ENCODE peak calls at places on chromosomes 6 and 20, in five cellular contexts. K is neural progenitor cell, V is mesenchymal stem cell, F is neuronal stem cell, O is MM.1S. T is an unnamed sample.

GRCh38 chr20:47336013-47336754 is 20.3 kb downstream of the ZMYND8 start:
- DNase-seq in F (no peak), V (peak), K (no peak), O (no peak), T (no peak)

GRCh38 chr20:1871807-1872455 is 23.3 kb upstream of the SIRPA start:
- DNase-seq in V (no peak), F (no peak), O (no peak), K (no peak), T (no peak)

GRCh38 chr6:45075246-45075645 is 252.9 kb upstream of the RUNX2 start:
- DNase-seq in K (no peak), V (peak), O (no peak), F (no peak), T (no peak)

GRCh38 chr6:137165375-137166246 is 7.8 kb downstream of the IL22RA2 start:
- DNase-seq in V (no peak), K (no peak), F (no peak), O (peak), T (peak)

GRCh38 chr20:23603321-23603720 is 2.4 kb downstream of the CST9 start:
- DNase-seq in O (no peak), V (no peak), K (no peak), F (no peak), T (no peak)

GRCh38 chr20:17557675-17558006 is 12.2 kb upstream of the DSTN start:
- DNase-seq in V (peak), K (no peak), O (no peak), F (no peak), T (no peak)

GRCh38 chr20:1856419-1856818 is 38.8 kb upstream of the SIRPA start:
- DNase-seq in F (no peak), K (no peak), O (no peak), V (no peak), T (no peak)

GRCh38 chr20:45456632-45457031 is 12.9 kb upstream of the WFDC2 start:
- DNase-seq in O (peak), K (peak), V (no peak), F (peak), T (peak)

GRCh38 chr20:1462001-1462400 is 4.6 kb downstream of the NSFL1C start:
- DNase-seq in O (no peak), F (no peak), K (no peak), V (no peak), T (no peak)

DNA sequence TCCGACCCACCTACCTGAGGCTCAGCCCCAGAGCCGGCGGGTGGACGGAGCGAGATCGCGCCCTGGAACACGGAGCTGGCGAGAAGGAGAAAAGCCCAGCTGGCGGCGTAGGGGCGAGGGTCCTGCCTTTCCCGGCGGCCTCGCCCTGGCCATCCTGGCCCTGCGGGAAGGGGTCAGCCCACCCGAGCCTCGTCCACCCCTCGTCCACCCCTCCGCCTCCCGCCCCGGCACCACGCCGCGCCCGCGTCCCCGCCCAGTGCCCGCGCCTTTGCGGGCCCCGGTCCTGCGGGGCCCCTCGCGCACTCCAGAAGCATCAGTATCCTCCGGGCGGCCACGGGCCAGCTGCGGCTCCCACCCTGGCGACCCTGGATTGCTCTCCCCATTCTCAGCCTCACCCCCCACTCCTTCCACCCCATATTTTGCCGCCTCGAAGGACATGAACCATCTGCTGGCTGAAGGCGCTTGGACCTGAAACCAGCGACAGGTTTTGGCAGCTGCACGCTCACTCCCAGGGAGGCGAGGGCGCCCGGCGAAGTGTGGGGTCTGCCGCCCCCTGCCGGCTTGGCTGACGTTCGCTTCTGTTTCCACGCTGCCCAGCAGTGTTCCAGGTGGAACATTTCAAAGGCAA is 65.1 kb downstream of the PLG start:
- DNase-seq in K (peak), F (peak), O (peak), V (peak), T (no peak)
- H2AFZ ChIP-seq in K (peak), F (peak), O (peak), V (peak), T (no peak)

DNA sequence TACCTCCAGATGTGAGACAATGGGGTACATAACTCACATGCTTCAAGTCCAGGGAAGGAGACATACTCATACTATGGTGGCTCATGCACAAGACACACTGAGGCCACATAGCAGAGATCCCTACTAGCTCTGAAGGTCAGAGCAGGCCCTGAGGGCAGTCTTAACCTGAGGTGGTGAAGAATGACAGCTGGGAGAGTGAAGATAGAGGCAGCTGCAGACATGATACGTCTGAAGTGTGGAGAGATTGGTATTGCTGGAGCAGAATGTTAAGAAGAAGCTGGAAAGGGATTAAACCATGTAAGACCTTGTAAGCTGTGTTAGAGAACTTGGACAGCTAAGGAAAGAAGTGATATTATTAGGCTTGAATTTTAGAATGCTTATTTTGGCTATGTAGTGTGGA is 32.9 kb downstream of the PGM3 start:
- DNase-seq in K (no peak), V (no peak), F (no peak), O (no peak), T (no peak)
- H3K27ac ChIP-seq in K (no peak), V (no peak), F (no peak), O (no peak), T (no peak)

GRCh38 chr6:155201461-155202226 is 62.2 kb upstream of the CLDN20 start:
- DNase-seq in F (no peak), V (peak), K (no peak), O (no peak), T (no peak)
- H2AFZ ChIP-seq in F (no peak), V (no peak), K (no peak), O (no peak), T (no peak)

GRCh38 chr6:106574729-106575458 is 54.4 kb downstream of the RTN4IP1 start:
- DNase-seq in K (peak), F (peak), O (no peak), V (peak), T (no peak)
- H3K27ac ChIP-seq in K (no peak), F (no peak), O (no peak), V (no peak), T (no peak)

GRCh38 chr20:53833333-53834043 is 236.9 kb downstream of the BCAS1 start:
- DNase-seq in V (no peak), K (no peak), O (no peak), F (no peak), T (no peak)
- H2AFZ ChIP-seq in V (no peak), K (no peak), O (no peak), F (no peak), T (no peak)

GRCh38 chr6:31820051-31820389 is 4.7 kb downstream of the HSPA1A start:
- DNase-seq in O (no peak), F (no peak), V (no peak), K (no peak), T (no peak)
- H3K27ac ChIP-seq in O (no peak), F (no peak), V (no peak), K (no peak), T (no peak)

DNA sequence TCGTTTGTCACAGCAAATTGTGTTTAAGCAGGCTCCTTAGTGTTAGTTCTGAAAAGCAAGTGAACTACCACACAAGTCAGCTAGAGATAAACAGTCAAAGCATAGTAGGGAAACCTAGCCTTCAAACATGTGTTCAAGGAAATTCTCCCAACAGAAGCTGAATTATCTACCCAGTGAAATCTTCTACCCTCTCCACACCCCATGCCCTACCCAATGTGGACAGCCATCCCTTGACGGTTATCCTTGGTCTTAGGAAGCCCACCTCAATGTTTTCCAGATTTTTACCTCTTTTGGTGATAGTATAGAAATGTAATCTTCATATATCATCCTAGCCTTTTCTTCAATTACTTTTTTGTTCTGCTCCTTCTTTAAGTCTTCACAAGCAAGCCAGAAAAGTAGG is 21.5 kb upstream of the MTRF1L start:
- DNase-seq in F (no peak), V (no peak), O (no peak), K (no peak), T (no peak)
- H2AFZ ChIP-seq in F (no peak), V (no peak), O (no peak), K (no peak), T (no peak)